ENCODE peak calls at places on chromosomes 3 and 15, in five cellular contexts. B is uterus, J is choroid plexus epithelial cell, D is stomach, Z is ELR. V is an unnamed sample.

GRCh38 chr15:101025896-101026631 is 106.9 kb downstream of the LRRK1 start:
- DNase-seq in D (peak; percentile 22), Z (no peak), J (no peak), B (no peak), V (no peak)

GRCh38 chr3:140206196-140207040 is 271.4 kb downstream of the CLSTN2 start:
- DNase-seq in D (no peak), J (peak; percentile 51), Z (peak; percentile 8), B (no peak), V (no peak)

GRCh38 chr15:75178938-75179772 is 22.5 kb upstream of the C15orf39 start:
- DNase-seq in D (no peak), J (no peak), Z (no peak), B (no peak), V (no peak)

GRCh38 chr15:38877471-38877870 is 312.9 kb upstream of the RASGRP1 start:
- DNase-seq in Z (no peak), B (no peak), J (no peak), D (no peak), V (no peak)

GRCh38 chr3:24160424-24160823 is 215.3 kb downstream of the NR1D2 start:
- DNase-seq in J (peak; percentile 12), B (no peak), Z (peak; percentile 38), D (no peak), V (no peak)

GRCh38 chr3:55434789-55435188 is 52.3 kb downstream of the WNT5A start:
- DNase-seq in B (no peak), Z (peak; percentile 53), D (no peak), J (peak; percentile 59), V (no peak)

GRCh38 chr3:46334911-46335478 is 18.9 kb upstream of the CCR2 start:
- DNase-seq in Z (peak; percentile 59), D (no peak), B (no peak), J (peak; percentile 73), V (no peak)

GRCh38 chr3:113166719-113167492 is 44.5 kb upstream of the BOC start:
- DNase-seq in Z (no peak), D (no peak), B (peak; percentile 75), J (peak; percentile 59), V (peak; percentile 30)

GRCh38 chr3:125959317-125960065 is 9.5 kb upstream of the ROPN1B start:
- DNase-seq in B (no peak), J (no peak), Z (no peak), D (no peak), V (no peak)

GRCh38 chr3:71066356-71066755 is 517.2 kb downstream of the FOXP1 start:
- DNase-seq in J (no peak), D (peak; percentile 73), B (no peak), Z (peak; percentile 17), V (no peak)

GRCh38 chr15:66864086-66864830 is 162.2 kb downstream of the SMAD6 start:
- DNase-seq in B (no peak), Z (no peak), J (no peak), D (peak; percentile 8), V (no peak)

GRCh38 chr3:138197058-138197457 is 10.0 kb downstream of the ARMC8 start:
- DNase-seq in Z (peak; percentile 24), B (no peak), D (no peak), J (peak; percentile 62), V (no peak)

GRCh38 chr3:50913279-50913678 is 238.6 kb downstream of the DOCK3 start:
- DNase-seq in Z (no peak), J (no peak), D (peak; percentile 63), B (no peak), V (no peak)

GRCh38 chr3:110664148-110664547 is 407.5 kb upstream of the NECTIN3 start:
- DNase-seq in J (peak; percentile 31), Z (no peak), B (no peak), D (peak; percentile 42), V (no peak)

GRCh38 chr15:31265871-31266711 is 60.5 kb upstream of the KLF13 start:
- DNase-seq in Z (no peak), B (no peak), J (peak; percentile 54), D (peak; percentile 59), V (no peak)

GRCh38 chr3:20130122-20130521 is 55.9 kb downstream of the SGO1 start:
- DNase-seq in D (no peak), J (no peak), B (no peak), Z (no peak), V (no peak)

GRCh38 chr3:18355819-18356218 is 69.3 kb downstream of the SATB1 start:
- DNase-seq in J (no peak), Z (no peak), D (no peak), B (no peak), V (no peak)

GRCh38 chr15:79243723-79244122 is 38.8 kb upstream of the ANKRD34C start:
- DNase-seq in B (no peak), J (peak; percentile 4), D (no peak), Z (no peak), V (no peak)

GRCh38 chr3:126439968-126440708 is 35.6 kb downstream of the ZXDC start:
- DNase-seq in Z (no peak), B (peak; percentile 4), J (no peak), D (peak; percentile 2), V (no peak)

GRCh38 chr3:138049157-138049919 is 39.4 kb downstream of the CLDN18 start:
- DNase-seq in D (no peak), Z (peak; percentile 60), B (no peak), J (peak; percentile 92), V (no peak)

GRCh38 chr15:79381593-79381992 is 50.5 kb upstream of the MINAR1 start:
- DNase-seq in B (no peak), Z (no peak), J (no peak), D (no peak), V (no peak)

GRCh38 chr3:170717410-170718402 is 131.8 kb upstream of the SLC7A14 start:
- DNase-seq in D (no peak), Z (peak; percentile 42), B (no peak), J (peak; percentile 84), V (no peak)

GRCh38 chr3:130758624-130759023 is 12.0 kb upstream of the PIK3R4 start:
- DNase-seq in B (no peak), J (no peak), Z (no peak), D (no peak), V (no peak)

GRCh38 chr3:173823911-173824460 is 426.4 kb downstream of the NLGN1 start:
- DNase-seq in B (no peak), D (no peak), J (no peak), Z (peak; percentile 32), V (no peak)

GRCh38 chr3:196739671-196740475 is at the start of gene PAK2:
- DNase-seq in B (peak; percentile 88), D (peak; percentile 94), Z (peak; percentile 90), J (peak; percentile 89), V (peak; percentile 93)

GRCh38 chr3:192597511-192597910 is 129.8 kb downstream of the FGF12 start:
- DNase-seq in J (no peak), B (no peak), Z (no peak), D (peak; percentile 75), V (no peak)

GRCh38 chr3:160697628-160698382 is 20.8 kb downstream of the ARL14 start:
- DNase-seq in J (peak; percentile 64), Z (peak; percentile 82), B (no peak), D (no peak), V (no peak)

GRCh38 chr15:55573224-55573623 is 14.9 kb downstream of the PYGO1 start:
- DNase-seq in D (no peak), B (no peak), Z (no peak), J (no peak), V (no peak)